ENCODE peak calls at places on chromosomes 11 and 22, in eight cellular contexts. D is IMR-90, S is H9, W is cardiac muscle cell, H is hepatocyte, A is OCI-LY7, L is stomach, Z is transverse colon. B is an unnamed sample.

GRCh38 chr11:64799925-64800632 is 2.9 kb downstream of the MAP4K2 start:
- DNase-seq in Z (no peak), W (no peak), S (no peak), D (no peak), L (no peak), A (no peak), H (no peak), B (no peak)

GRCh38 chr11:103532133-103532788 is 423.0 kb downstream of the DYNC2H1 start:
- DNase-seq in W (no peak), H (no peak), A (no peak), D (peak; percentile 79), Z (no peak), L (no peak), S (no peak), B (no peak)

GRCh38 chr11:72039108-72039850 is 40.6 kb downstream of the IL18BP start:
- DNase-seq in A (peak; percentile 62), Z (peak; percentile 83), S (no peak), W (peak; percentile 65), D (peak; percentile 60), L (peak; percentile 73), H (peak; percentile 67), B (peak; percentile 90)

GRCh38 chr11:61158691-61159381 is 2.4 kb downstream of the VPS37C start:
- DNase-seq in H (no peak), W (no peak), Z (peak; percentile 34), L (no peak), S (no peak), A (no peak), D (peak; percentile 89), B (peak; percentile 57)

GRCh38 chr11:35549787-35550186 is 24.4 kb upstream of the PAMR1 start:
- DNase-seq in D (peak; percentile 99), H (peak; percentile 64), L (no peak), S (no peak), A (no peak), Z (no peak), W (peak; percentile 93), B (no peak)

GRCh38 chr11:65576867-65577755 is 1.3 kb downstream of the EHBP1L1 start:
- DNase-seq in D (peak; percentile 43), A (peak; percentile 64), H (peak; percentile 67), Z (peak; percentile 81), S (no peak), W (no peak), L (peak; percentile 78), B (peak; percentile 78)

GRCh38 chr22:49753961-49754673 is 73.6 kb downstream of the BRD1 start:
- DNase-seq in D (no peak), L (no peak), Z (no peak), H (no peak), S (peak; percentile 22), A (no peak), W (no peak), B (no peak)

GRCh38 chr11:133966924-133967598 is 10.3 kb upstream of the IGSF9B start:
- DNase-seq in W (peak; percentile 30), L (peak; percentile 38), H (no peak), Z (peak; percentile 32), D (no peak), A (no peak), S (peak; percentile 77), B (peak; percentile 29)

GRCh38 chr11:12409621-12410005 is 32.2 kb downstream of the PARVA start:
- DNase-seq in Z (no peak), W (no peak), H (no peak), L (no peak), D (peak; percentile 20), A (no peak), S (no peak), B (no peak)

GRCh38 chr11:92787638-92788037 is 181.8 kb upstream of the MTNR1B start:
- DNase-seq in W (no peak), S (no peak), D (no peak), Z (no peak), A (no peak), L (no peak), H (no peak), B (no peak)

GRCh38 chr22:19525116-19525660 is 978 bp upstream of the CLDN5 start:
- DNase-seq in W (no peak), L (no peak), H (no peak), D (no peak), S (no peak), Z (no peak), A (no peak), B (no peak)

GRCh38 chr22:46354176-46354992 is 18.9 kb downstream of the TRMU start:
- DNase-seq in D (no peak), L (no peak), H (no peak), A (no peak), S (peak; percentile 23), W (no peak), Z (peak; percentile 6), B (no peak)

GRCh38 chr11:83910135-83910534 is 624.0 kb upstream of the CCDC90B start:
- DNase-seq in H (no peak), L (no peak), S (no peak), W (no peak), D (no peak), A (no peak), Z (no peak), B (no peak)

GRCh38 chr11:46162700-46163099 is 41.4 kb upstream of the PHF21A start:
- DNase-seq in L (no peak), D (no peak), W (no peak), H (no peak), A (no peak), Z (no peak), S (no peak), B (no peak)

GRCh38 chr11:125925804-125926203 is 20.0 kb upstream of the VSIG10L2 start:
- DNase-seq in Z (no peak), A (no peak), H (no peak), W (no peak), D (no peak), L (no peak), S (no peak), B (no peak)

GRCh38 chr11:125925247-125925740 is 20.6 kb upstream of the VSIG10L2 start:
- DNase-seq in Z (peak; percentile 42), L (no peak), D (no peak), S (no peak), A (no peak), W (no peak), H (peak; percentile 74), B (peak; percentile 48)

GRCh38 chr11:125924384-125925007 is 20.2 kb downstream of the DDX25 start:
- DNase-seq in W (no peak), A (no peak), S (no peak), Z (no peak), D (no peak), L (no peak), H (no peak), B (no peak)

GRCh38 chr11:125929445-125930075 is 16.3 kb upstream of the VSIG10L2 start:
- DNase-seq in L (no peak), S (no peak), H (no peak), W (no peak), D (no peak), A (no peak), Z (no peak), B (no peak)

GRCh38 chr11:125926682-125927081 is 19.2 kb upstream of the VSIG10L2 start:
- DNase-seq in S (no peak), L (no peak), A (no peak), W (no peak), H (no peak), Z (no peak), D (no peak), B (no peak)
- H3K4me1 ChIP-seq in S (peaks cover 2% of the 10 kb centered on the region), L (peaks cover 12% of the 10 kb centered on the region), A (no peaks in the 10 kb centered on the region), W (no peaks in the 10 kb centered on the region), H (peaks cover 20% of the 10 kb centered on the region), Z (no peaks in the 10 kb centered on the region), D (no peaks in the 10 kb centered on the region), B (no peaks in the 10 kb centered on the region)

GRCh38 chr11:11167806-11168205 is 185.2 kb downstream of the CSNK2A3 start:
- DNase-seq in H (no peak), A (no peak), W (no peak), L (no peak), Z (no peak), S (no peak), D (no peak), B (no peak)
- TF ChIP-seq CTCF in H (no peak), A (no peak), W (no peak), L (no peak), Z (no peak), S (no peak), D (no peak), B (no peak)

DNA sequence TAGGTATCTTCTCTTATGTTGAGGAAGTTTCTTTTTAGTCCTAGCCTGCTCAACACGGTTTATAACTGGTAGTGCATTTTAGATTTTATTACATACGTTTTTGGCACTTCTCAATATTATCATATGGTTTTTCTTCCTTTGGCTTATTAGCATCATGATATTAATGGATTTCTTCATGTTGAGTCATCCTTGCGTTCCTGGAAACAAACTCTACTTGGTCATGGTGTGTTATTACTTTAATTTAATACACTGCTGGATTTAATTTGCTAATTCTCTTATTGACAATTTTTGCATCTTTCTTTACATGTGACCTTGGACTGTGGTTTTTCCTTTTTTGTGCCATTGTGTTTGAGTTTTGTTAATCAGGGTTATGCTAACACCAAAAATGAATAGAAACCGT is 20.5 kb downstream of the IGF2 start:
- DNase-seq in H (no peak), W (no peak), S (no peak), D (no peak), Z (no peak), L (no peak), A (no peak), B (no peak)
- H3K4me1 ChIP-seq in H (peaks cover 26% of the 10 kb centered on the region), W (no peaks in the 10 kb centered on the region), S (no peaks in the 10 kb centered on the region), D (peaks cover 11% of the 10 kb centered on the region), Z (no peaks in the 10 kb centered on the region), L (peaks cover 8% of the 10 kb centered on the region), A (no peaks in the 10 kb centered on the region), B (no peaks in the 10 kb centered on the region)

DNA sequence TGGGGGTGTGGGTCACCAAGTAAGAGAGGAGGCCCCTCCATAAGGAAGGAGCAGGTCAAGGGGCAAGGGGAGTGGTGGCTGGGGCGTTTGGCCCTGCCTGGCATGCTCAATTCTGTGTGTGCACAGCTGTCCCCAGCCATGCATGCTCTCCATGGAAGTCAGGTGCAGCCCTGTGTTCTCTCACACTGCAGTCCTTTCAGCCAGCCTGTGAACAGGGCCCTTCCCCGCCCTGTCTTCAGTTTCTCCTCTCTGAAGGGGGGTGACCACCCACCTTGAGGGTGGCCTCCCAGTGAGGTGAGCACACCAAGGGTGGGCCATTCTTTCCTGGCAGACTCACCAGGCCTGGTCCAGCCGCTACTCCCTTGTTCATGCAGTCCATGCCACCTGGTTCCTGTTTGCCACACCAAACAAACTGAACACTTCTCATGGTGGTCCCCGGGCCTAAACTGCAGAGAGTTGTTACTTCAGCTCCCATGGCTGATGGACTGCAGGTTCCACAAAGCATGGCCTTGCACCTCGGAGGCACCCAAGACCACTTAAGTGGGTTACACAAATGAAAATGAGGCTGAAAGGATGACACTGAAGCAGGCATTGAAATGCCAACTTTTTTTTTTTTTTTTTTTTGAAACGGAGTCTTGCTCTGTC is 1.7 kb upstream of the CHCHD10 start:
- DNase-seq in W (no peak), L (no peak), A (peak; percentile 75), Z (no peak), S (no peak), D (no peak), H (peak; percentile 12), B (no peak)
- TF ChIP-seq CTCF in W (no peak), L (no peak), A (no peak), Z (no peak), S (no peak), D (no peak), H (no peak), B (no peak)